ENCODE peak calls at places on chromosomes 7 and 10, in five cellular contexts. M, E, Y, P and I are unnamed samples. For H3K4me1, the result is how much of the 10 kb centered on the place peaks cover.

GRCh38 chr7:116271980-116272886 is 61.9 kb downstream of the TES start:
- DNase-seq in M (peak), E (no peak), Y (peak), P (no peak), I (no peak)

GRCh38 chr10:55500931-55501559 is 700.0 kb upstream of the PCDH15 start:
- DNase-seq in M (no peak), E (no peak), Y (no peak), P (no peak), I (no peak)

GRCh38 chr10:78028438-78029293 is 649 bp downstream of the POLR3A start:
- DNase-seq in M (peak), E (no peak), Y (no peak), P (peak), I (no peak)

GRCh38 chr7:45257284-45257683 is 99.7 kb downstream of the RAMP3 start:
- DNase-seq in M (no peak), E (no peak), Y (no peak), P (no peak), I (no peak)

GRCh38 chr7:103150192-103150591 is 1.3 kb upstream of the NAPEPLD start:
- DNase-seq in M (peak), E (no peak), Y (no peak), P (no peak), I (no peak)

GRCh38 chr7:4171029-4171786 is 510.9 kb upstream of the FOXK1 start:
- DNase-seq in M (no peak), E (no peak), Y (no peak), P (no peak), I (peak)

GRCh38 chr10:70832852-70833542 is 17.2 kb downstream of the SGPL1 start:
- DNase-seq in M (no peak), E (no peak), Y (no peak), P (no peak), I (no peak)

GRCh38 chr7:99919814-99920618 is 686 bp upstream of the TRIM4 start:
- DNase-seq in M (no peak), E (no peak), Y (no peak), P (no peak), I (no peak)

GRCh38 chr10:112774808-112775207 is 175.2 kb upstream of the TCF7L2 start:
- DNase-seq in M (no peak), E (no peak), Y (no peak), P (no peak), I (no peak)

GRCh38 chr10:3150366-3150765 is 22.2 kb downstream of the PITRM1 start:
- DNase-seq in M (no peak), E (peak), Y (no peak), P (no peak), I (no peak)

GRCh38 chr7:50146692-50147091 is 53.6 kb upstream of the ZPBP start:
- DNase-seq in M (no peak), E (no peak), Y (no peak), P (no peak), I (no peak)

GRCh38 chr7:1012004-1012348 is 29.0 kb downstream of the CYP2W1 start:
- DNase-seq in M (no peak), E (no peak), Y (no peak), P (no peak), I (no peak)

GRCh38 chr7:34752929-34753328 is 94.9 kb downstream of the NPSR1 start:
- DNase-seq in M (no peak), E (no peak), Y (no peak), P (no peak), I (no peak)

GRCh38 chr7:20223356-20223755 is 6.2 kb upstream of the MACC1 start:
- DNase-seq in M (no peak), E (no peak), Y (no peak), P (no peak), I (no peak)

GRCh38 chr7:44541028-44541869 is at the start of gene NPC1L1:
- DNase-seq in M (no peak), E (peak), Y (peak), P (peak), I (no peak)

GRCh38 chr10:30743586-30743985 is 114.0 kb upstream of the LYZL2 start:
- DNase-seq in M (no peak), E (no peak), Y (no peak), P (no peak), I (no peak)

GRCh38 chr7:129635300-129636029 is 23.9 kb downstream of the NRF1 start:
- DNase-seq in M (peak), E (no peak), Y (peak), P (peak), I (peak)

GRCh38 chr7:129332354-129333056 is 101.7 kb upstream of the STRIP2 start:
- DNase-seq in M (no peak), E (no peak), Y (no peak), P (no peak), I (no peak)

GRCh38 chr7:157660971-157661610 is 324.3 kb downstream of the DNAJB6 start:
- DNase-seq in M (no peak), E (peak), Y (peak), P (no peak), I (no peak)

GRCh38 chr10:35218339-35218955 is 91.8 kb downstream of the CREM start:
- DNase-seq in M (peak), E (peak), Y (peak), P (peak), I (peak)

GRCh38 chr7:138879356-138879755 is 81.4 kb upstream of the ATP6V0A4 start:
- DNase-seq in M (no peak), E (no peak), Y (no peak), P (no peak), I (no peak)

GRCh38 chr10:72847681-72848080 is 45.9 kb upstream of the OIT3 start:
- DNase-seq in M (no peak), E (no peak), Y (no peak), P (no peak), I (no peak)

GRCh38 chr7:34949356-34949755 is 87.9 kb downstream of the DPY19L1 start:
- DNase-seq in M (no peak), E (no peak), Y (no peak), P (no peak), I (no peak)

GRCh38 chr7:34728156-34728555 is 70.1 kb downstream of the NPSR1 start:
- DNase-seq in M (no peak), E (no peak), Y (no peak), P (no peak), I (no peak)

GRCh38 chr7:133313575-133313974 is 60.7 kb downstream of the EXOC4 start:
- DNase-seq in M (no peak), E (no peak), Y (no peak), P (no peak), I (no peak)

GRCh38 chr10:124244256-124244877 is 151.0 kb upstream of the CHST15 start:
- DNase-seq in M (peak), E (peak), Y (peak), P (peak), I (no peak)

GRCh38 chr7:120089968-120090367 is 183.0 kb upstream of the KCND2 start:
- DNase-seq in M (no peak), E (no peak), Y (no peak), P (no peak), I (no peak)

GRCh38 chr7:129898502-129899160 is 54.1 kb downstream of the UBE2H start:
- DNase-seq in M (no peak), E (no peak), Y (no peak), P (no peak), I (no peak)

GRCh38 chr7:38704041-38704547 is 72.9 kb upstream of the AMPH start:
- DNase-seq in M (no peak), E (no peak), Y (no peak), P (no peak), I (no peak)

GRCh38 chr7:133367561-133367960 is 114.7 kb downstream of the EXOC4 start:
- DNase-seq in M (no peak), E (no peak), Y (no peak), P (no peak), I (no peak)

GRCh38 chr7:39758234-39758970 is 135.0 kb downstream of the RALA start:
- DNase-seq in M (no peak), E (peak), Y (no peak), P (no peak), I (no peak)

GRCh38 chr7:55516399-55516798 is 55.9 kb downstream of the VOPP1 start:
- DNase-seq in M (no peak), E (no peak), Y (no peak), P (no peak), I (no peak)

GRCh38 chr7:90594791-90595317 is 1.3 kb upstream of the CDK14 start:
- DNase-seq in M (no peak), E (no peak), Y (peak), P (no peak), I (no peak)

GRCh38 chr7:140661124-140661523 is 11.6 kb upstream of the ADCK2 start:
- DNase-seq in M (peak), E (no peak), Y (peak), P (no peak), I (no peak)

GRCh38 chr7:17403996-17404395 is 105.5 kb downstream of the AHR start:
- DNase-seq in M (no peak), E (no peak), Y (no peak), P (no peak), I (no peak)

GRCh38 chr10:68110027-68110426 is 739 bp downstream of the MYPN start:
- DNase-seq in M (no peak), E (no peak), Y (no peak), P (no peak), I (no peak)

GRCh38 chr7:148304456-148304855 is 286.1 kb upstream of the C7orf33 start:
- DNase-seq in M (peak), E (no peak), Y (no peak), P (no peak), I (no peak)

DNA sequence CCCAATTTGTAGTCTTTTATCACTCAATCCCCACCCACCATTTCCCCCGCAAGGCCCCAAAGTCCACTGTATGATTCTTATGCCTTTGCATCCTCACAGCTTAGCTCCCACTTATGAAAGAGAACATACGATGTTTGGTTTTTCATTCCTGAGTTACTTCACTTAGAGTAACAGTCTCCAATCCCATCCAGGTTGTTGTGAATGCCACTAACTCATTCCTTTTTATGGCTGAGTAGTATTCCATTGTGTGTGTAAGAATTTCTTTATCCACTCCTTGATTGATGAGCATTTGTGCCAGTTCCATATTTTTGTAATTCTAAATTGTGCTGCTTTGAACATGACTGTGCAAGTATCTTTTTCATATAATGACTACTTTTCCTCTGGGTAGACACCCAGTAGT is 152.7 kb downstream of the JMJD1C start:
- DNase-seq in M (no peak), E (no peak), Y (no peak), P (no peak), I (no peak)
- H3K4me3 ChIP-seq in M (no peak), E (no peak), Y (no peak), P (no peak), I (no peak)

DNA sequence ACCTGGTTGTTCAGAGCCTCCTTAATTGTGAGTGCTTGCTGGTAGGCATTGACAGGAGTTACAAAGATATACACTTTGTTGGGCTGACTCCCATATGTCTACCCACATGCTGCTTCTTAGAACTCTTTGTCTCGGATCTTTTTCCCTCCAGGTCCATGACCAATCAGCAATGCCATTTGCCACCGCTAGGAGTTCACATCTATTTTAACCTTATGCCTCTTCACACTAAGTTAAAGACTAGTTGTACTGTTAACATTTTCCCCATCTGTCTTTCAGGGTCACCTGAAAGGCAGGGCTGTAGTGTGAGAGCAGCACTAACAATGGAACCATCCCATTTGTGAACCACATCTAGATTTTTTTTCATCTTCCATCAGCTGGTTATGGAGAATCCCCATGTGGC is 226.7 kb upstream of the NPY start:
- DNase-seq in M (no peak), E (no peak), Y (no peak), P (no peak), I (no peak)
- TF ChIP-seq CTCF in M (no peak), E (no peak), Y (no peak), P (no peak), I (no peak)

GRCh38 chr10:87506988-87507387 is 2.3 kb downstream of the MINPP1 start:
- DNase-seq in M (no peak), E (no peak), Y (no peak), P (no peak), I (no peak)
- H3K4me1 ChIP-seq in M (under half), E (under half), Y (under half), P (under half), I (under half)

GRCh38 chr10:130357226-130357625 is 221.0 kb downstream of the GLRX3 start:
- DNase-seq in M (no peak), E (no peak), Y (no peak), P (no peak), I (no peak)
- H3K4me3 ChIP-seq in M (no peak), E (no peak), Y (no peak), P (no peak), I (no peak)

DNA sequence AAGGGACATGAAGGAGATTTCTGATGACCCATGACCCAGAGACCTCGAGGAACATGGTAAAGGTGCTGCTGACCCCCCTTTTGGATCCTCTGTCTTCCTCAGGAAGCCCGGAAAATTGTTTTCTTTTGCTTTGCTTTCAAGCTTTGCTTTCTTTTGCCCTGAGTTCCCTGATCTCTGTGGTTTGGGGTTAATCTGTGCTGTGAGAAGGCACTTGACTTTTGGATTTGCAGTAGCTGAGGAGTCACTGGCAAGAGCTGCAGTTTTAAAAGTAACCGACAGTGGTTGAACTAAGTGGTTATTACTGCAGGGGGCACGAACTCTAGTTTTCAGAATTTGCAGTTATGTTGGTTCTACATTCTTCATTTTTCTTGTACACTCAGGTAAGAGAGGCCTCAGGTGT is 53.0 kb downstream of the PDZD8 start:
- DNase-seq in M (no peak), E (no peak), Y (no peak), P (no peak), I (no peak)
- TF ChIP-seq CTCF in M (no peak), E (no peak), Y (no peak), P (no peak), I (no peak)

DNA sequence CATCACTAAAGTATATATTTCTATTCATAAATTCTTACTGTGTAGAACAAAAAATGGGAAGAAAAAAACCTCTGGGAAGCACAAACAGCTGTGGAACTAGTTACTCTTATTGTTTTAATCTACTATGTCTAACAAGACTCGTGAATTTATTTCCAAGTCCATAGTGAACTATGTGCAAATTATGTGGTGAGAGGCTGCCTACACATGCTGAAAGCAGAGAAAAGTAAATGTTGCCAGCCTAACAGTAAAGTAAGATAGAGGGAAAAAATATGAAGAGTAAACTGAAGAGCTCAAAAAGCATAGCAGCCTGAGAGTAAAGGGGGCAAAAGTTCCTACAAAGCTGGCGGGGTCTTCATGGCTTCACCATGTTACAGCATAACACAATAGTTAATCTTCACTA is 3.0 kb downstream of the GDI2 start:
- DNase-seq in M (no peak), E (no peak), Y (no peak), P (no peak), I (no peak)
- H3K4me1 ChIP-seq in M (under half), E (half or more), Y (under half), P (under half), I (half or more)

GRCh38 chr7:158973941-158974785 is 117.8 kb downstream of the DYNC2I1 start:
- DNase-seq in M (no peak), E (no peak), Y (no peak), P (no peak), I (no peak)

GRCh38 chr7:158979023-158979529 is 122.7 kb downstream of the DYNC2I1 start:
- DNase-seq in M (no peak), E (no peak), Y (no peak), P (no peak), I (no peak)

GRCh38 chr7:158976849-158977593 is 120.7 kb downstream of the DYNC2I1 start:
- DNase-seq in M (peak), E (peak), Y (peak), P (peak), I (peak)

GRCh38 chr7:158975526-158976467 is 119.4 kb downstream of the DYNC2I1 start:
- DNase-seq in M (peak), E (no peak), Y (no peak), P (no peak), I (no peak)

DNA sequence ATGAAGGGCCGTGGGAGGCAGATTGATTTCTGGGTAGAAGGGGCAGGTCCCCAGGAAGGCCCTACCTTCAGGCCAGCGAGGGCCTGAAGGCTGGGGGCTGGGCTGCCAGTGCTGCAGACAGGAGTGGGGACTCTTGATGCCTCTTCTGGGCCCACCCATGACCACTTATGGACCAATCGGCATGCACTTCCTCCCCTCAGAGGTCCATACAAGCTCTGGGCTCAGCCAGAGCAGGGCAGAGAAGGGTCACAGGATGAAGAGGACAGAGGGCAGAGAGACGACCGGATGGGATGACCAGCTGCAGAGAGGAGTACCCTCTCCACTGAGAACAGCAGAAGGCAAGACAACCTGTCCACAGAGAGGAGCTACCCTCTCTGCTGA is 120.1 kb downstream of the DYNC2I1 start:
- DNase-seq in M (no peak), E (no peak), Y (no peak), P (no peak), I (no peak)
- H3K4me3 ChIP-seq in M (peak), E (peak), Y (peak), P (peak), I (no peak)

GRCh38 chr10:96077181-96077580 is 33.8 kb downstream of the CCNJ start:
- DNase-seq in M (no peak), E (no peak), Y (no peak), P (no peak), I (no peak)

GRCh38 chr10:96082748-96083147 is 39.4 kb downstream of the CCNJ start:
- DNase-seq in M (no peak), E (no peak), Y (no peak), P (no peak), I (no peak)

DNA sequence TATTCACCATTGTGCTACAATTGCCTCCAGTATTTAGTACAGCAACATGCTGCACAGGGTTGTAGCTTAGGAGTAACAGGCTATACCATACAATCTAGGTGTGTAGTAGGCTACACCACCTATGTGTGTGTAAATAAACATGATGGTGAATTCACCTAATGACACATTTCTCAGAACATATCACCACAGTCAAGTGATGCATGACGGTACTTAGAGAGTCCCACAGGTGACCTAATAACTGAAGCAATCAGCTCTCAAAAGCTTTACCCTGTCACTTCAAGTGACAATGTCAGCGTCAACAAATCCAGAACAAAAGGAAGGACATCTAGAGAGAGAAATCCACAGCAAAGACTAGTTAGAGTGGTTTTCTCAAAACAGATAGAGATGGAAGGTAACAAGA is 38.8 kb downstream of the CCNJ start:
- DNase-seq in M (no peak), E (no peak), Y (no peak), P (no peak), I (no peak)
- TF ChIP-seq CTCF in M (no peak), E (no peak), Y (no peak), P (no peak), I (no peak)

GRCh38 chr7:2065516-2065915 is 167.2 kb downstream of the MAD1L1 start:
- DNase-seq in M (no peak), E (no peak), Y (no peak), P (no peak), I (no peak)
- H3K4me1 ChIP-seq in M (under half), E (under half), Y (under half), P (under half), I (under half)

GRCh38 chr10:46787321-46787615 is 124.0 kb upstream of the PTPN20 start:
- DNase-seq in M (no peak), E (no peak), Y (no peak), P (no peak), I (peak)
- H3K4me3 ChIP-seq in M (peak), E (peak), Y (peak), P (peak), I (peak)